ENCODE peak calls at places on chromosomes 13 and 19, in five cellular contexts. O is Peyer's patch, W is NT2/D1, Q is fibroblast of lung, R is heart right ventricle. F is an unnamed sample.
A peak's percentile ranks its signal among the peaks of the same experiment; 100 is the strongest.

GRCh38 chr13:70634893-70635292 is 526.6 kb upstream of the KLHL1 start:
- DNase-seq in R (no peak), O (no peak), W (no peak), Q (no peak), F (no peak)

GRCh38 chr19:2488942-2489731 is 13.2 kb downstream of the GADD45B start:
- DNase-seq in W (no peak), R (peak; percentile 50), O (peak; percentile 66), Q (peak; percentile 40), F (peak; percentile 82)

GRCh38 chr13:43935878-43936277 is 56.2 kb downstream of the LACC1 start:
- DNase-seq in Q (peak; percentile 22), O (no peak), R (no peak), W (no peak), F (peak; percentile 53)

GRCh38 chr19:56132316-56132822 is 8.7 kb upstream of the ZNF444 start:
- DNase-seq in O (no peak), Q (peak; percentile 70), R (peak; percentile 45), W (no peak), F (no peak)

GRCh38 chr13:112060899-112061366 is 6.0 kb upstream of the SOX1 start:
- DNase-seq in R (no peak), Q (no peak), O (no peak), W (no peak), F (no peak)

GRCh38 chr19:34556500-34556899 is 74.9 kb downstream of the WTIP start:
- DNase-seq in W (peak; percentile 25), Q (no peak), R (peak; percentile 20), O (no peak), F (peak; percentile 66)

GRCh38 chr19:4051175-4052101 is 15.3 kb downstream of the ZBTB7A start:
- DNase-seq in Q (peak; percentile 55), R (no peak), O (peak; percentile 79), W (no peak), F (peak; percentile 94)

GRCh38 chr13:73556902-73557301 is 498.1 kb downstream of the KLF5 start:
- DNase-seq in W (no peak), Q (peak; percentile 46), R (no peak), O (no peak), F (no peak)

GRCh38 chr13:110716235-110716505 is 2.7 kb downstream of the ING1 start:
- DNase-seq in O (peak; percentile 73), Q (peak; percentile 10), R (no peak), W (no peak), F (peak; percentile 66)

GRCh38 chr13:26436914-26437313 is 120.6 kb upstream of the WASF3 start:
- DNase-seq in Q (no peak), W (no peak), R (no peak), O (no peak), F (no peak)

GRCh38 chr13:34964558-34964957 is 22.5 kb downstream of the NBEA start:
- DNase-seq in W (no peak), Q (no peak), R (no peak), O (no peak), F (no peak)

GRCh38 chr13:28239374-28239773 is 101.0 kb downstream of the PAN3 start:
- DNase-seq in W (no peak), Q (no peak), R (no peak), O (no peak), F (peak; percentile 28)

GRCh38 chr19:32674153-32674958 is 624 bp downstream of the ANKRD27 start:
- DNase-seq in R (no peak), Q (no peak), O (no peak), W (no peak), F (peak; percentile 43)

GRCh38 chr19:40831502-40832430 is 18.5 kb downstream of the CYP2A6 start:
- DNase-seq in O (no peak), R (no peak), Q (peak; percentile 79), W (no peak), F (peak; percentile 98)

GRCh38 chr19:13788991-13789390 is 6.3 kb upstream of the ZSWIM4 start:
- DNase-seq in Q (peak; percentile 93), O (peak; percentile 77), W (no peak), R (no peak), F (peak; percentile 63)

GRCh38 chr19:4186087-4186993 is 3.9 kb downstream of the ANKRD24 start:
- DNase-seq in Q (peak; percentile 31), O (peak; percentile 90), R (peak; percentile 75), W (peak; percentile 82), F (peak; percentile 70)

GRCh38 chr13:34153428-34154180 is 335.7 kb downstream of the RFC3 start:
- DNase-seq in O (no peak), Q (no peak), R (peak; percentile 10), W (no peak), F (no peak)

DNA sequence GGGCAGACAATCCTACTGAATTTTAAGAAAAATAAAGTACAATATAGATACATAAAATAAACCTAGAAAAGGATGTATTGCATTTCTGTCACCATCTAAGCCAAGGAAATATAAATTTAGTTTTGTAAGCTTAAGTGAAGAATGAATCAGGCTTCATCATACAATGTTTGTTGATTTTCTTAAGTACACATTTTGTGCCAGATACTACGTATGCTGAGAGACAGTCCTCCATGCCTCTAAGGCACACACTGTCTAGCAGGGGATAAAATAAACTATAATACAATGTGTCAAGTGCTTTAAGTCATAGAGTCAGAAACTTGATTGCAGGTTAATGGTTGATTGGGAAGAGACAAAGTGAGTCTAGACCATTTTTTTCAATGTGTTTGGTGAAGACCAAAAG is 465.7 kb downstream of the TBC1D4 start:
- DNase-seq in O (no peak), Q (no peak), R (no peak), W (no peak), F (no peak)
- H3K27me3 ChIP-seq in O (no peaks in the 10 kb centered on the region), Q (no peaks in the 10 kb centered on the region), R (no peaks in the 10 kb centered on the region), W (no peaks in the 10 kb centered on the region), F (peaks cover 18% of the 10 kb centered on the region)

GRCh38 chr19:38838986-38839761 is 7.6 kb upstream of the ECH1 start:
- DNase-seq in W (no peak), O (no peak), Q (no peak), R (no peak), F (no peak)
- H3K27me3 ChIP-seq in W (no peaks in the 10 kb centered on the region), O (no peaks in the 10 kb centered on the region), Q (no peaks in the 10 kb centered on the region), R (no peaks in the 10 kb centered on the region), F (no peaks in the 10 kb centered on the region)

GRCh38 chr13:37090912-37091311 is 14.6 kb downstream of the CSNK1A1L start:
- DNase-seq in Q (no peak), O (no peak), W (no peak), R (no peak), F (no peak)
- H3K27me3 ChIP-seq in Q (no peaks in the 10 kb centered on the region), O (no peaks in the 10 kb centered on the region), W (no peaks in the 10 kb centered on the region), R (no peaks in the 10 kb centered on the region), F (no peaks in the 10 kb centered on the region)

GRCh38 chr13:42495256-42495655 is 78.7 kb upstream of the TNFSF11 start:
- DNase-seq in Q (no peak), W (no peak), R (no peak), O (no peak), F (peak; percentile 13)

GRCh38 chr13:42495751-42496150 is 78.2 kb upstream of the TNFSF11 start:
- DNase-seq in W (no peak), O (no peak), Q (no peak), R (no peak), F (no peak)

GRCh38 chr13:42494157-42494556 is 79.8 kb upstream of the TNFSF11 start:
- DNase-seq in Q (no peak), W (no peak), R (no peak), O (no peak), F (no peak)

GRCh38 chr13:42490676-42491075 is 83.3 kb upstream of the TNFSF11 start:
- DNase-seq in W (no peak), O (no peak), Q (no peak), R (no peak), F (no peak)

GRCh38 chr13:42492372-42492920 is 81.5 kb upstream of the TNFSF11 start:
- DNase-seq in Q (no peak), W (no peak), R (no peak), O (no peak), F (no peak)
- H3K27me3 ChIP-seq in Q (peaks cover 19% of the 10 kb centered on the region), W (no peaks in the 10 kb centered on the region), R (no peaks in the 10 kb centered on the region), O (no peaks in the 10 kb centered on the region), F (peaks cover 75% of the 10 kb centered on the region)

GRCh38 chr19:54282706-54283105 is 1.8 kb upstream of the LILRB2 start:
- DNase-seq in W (no peak), R (no peak), Q (no peak), O (no peak), F (no peak)

DNA sequence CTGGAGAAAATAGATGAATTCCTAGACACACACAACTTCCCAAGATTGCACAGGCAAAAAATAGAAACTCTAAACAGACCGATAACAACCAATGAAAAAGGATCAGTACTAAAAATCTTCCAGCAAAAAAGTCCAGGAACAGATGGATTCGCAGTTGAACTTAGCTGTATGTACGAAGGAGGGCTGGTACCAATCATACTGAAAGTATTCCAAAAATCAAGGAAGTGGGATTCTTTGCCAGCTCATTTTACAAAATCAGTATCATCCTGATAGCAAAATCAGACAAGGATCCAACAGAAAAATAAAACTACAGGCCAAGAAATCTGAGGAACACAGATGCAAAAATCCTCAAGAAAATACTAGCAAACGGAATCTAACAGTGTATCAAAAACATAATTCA is 6.5 kb upstream of the LILRB2 start:
- DNase-seq in R (no peak), O (no peak), W (no peak), Q (peak; percentile 6), F (peak; percentile 37)
- H3K27me3 ChIP-seq in R (peaks cover 19% of the 10 kb centered on the region), O (no peaks in the 10 kb centered on the region), W (no peaks in the 10 kb centered on the region), Q (no peaks in the 10 kb centered on the region), F (peaks cover 4% of the 10 kb centered on the region)

DNA sequence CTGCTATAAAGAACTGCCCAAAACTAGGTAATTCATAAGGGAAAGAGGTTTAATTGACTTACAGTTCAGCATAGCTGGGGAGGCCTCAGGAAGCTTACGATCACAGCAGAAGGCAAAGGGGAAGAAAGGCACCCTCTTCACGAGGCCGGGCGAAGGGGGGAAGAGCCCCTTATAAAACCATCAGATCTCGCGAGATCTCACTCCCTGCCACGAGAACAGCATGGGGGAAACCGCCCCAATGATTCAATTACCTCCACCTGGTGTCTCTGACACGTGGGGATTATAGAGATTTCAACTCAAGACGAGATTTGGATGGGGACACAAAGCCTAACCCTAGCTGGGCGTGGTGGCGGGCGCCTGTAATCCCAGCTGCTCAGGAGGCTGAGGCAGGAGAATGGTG is 42.8 kb downstream of the SLC6A16 start:
- DNase-seq in O (no peak), Q (no peak), R (no peak), W (no peak), F (no peak)
- H3K27me3 ChIP-seq in O (no peaks in the 10 kb centered on the region), Q (no peaks in the 10 kb centered on the region), R (no peaks in the 10 kb centered on the region), W (no peaks in the 10 kb centered on the region), F (peaks cover 4% of the 10 kb centered on the region)

F was measured in GM23248.